ENCODE peak calls at places on chromosomes 5 and 9, in six cellular contexts. One of them, this sample, is unnamed.

GRCh38 chr9:117624106-117624505 is 80.1 kb upstream of the TLR4 start:
- DNase-seq in activated T-helper 1 cell treated with Interleukin-2 at 50 U/mL for 16 hours: no peak
- DNase-seq in HFFc6: no peak
- DNase-seq in AG08395: no peak
- DNase-seq in NCI-H748 treated with DMSO at 0.1 percent for 48 hours: no peak
- DNase-seq in NAMALWA: no peak
- DNase-seq in this sample: no peak

GRCh38 chr5:14244721-14245518 is 101.8 kb downstream of the TRIO start:
- DNase-seq in activated T-helper 1 cell treated with Interleukin-2 at 50 U/mL for 16 hours: no peak
- DNase-seq in HFFc6: peak
- DNase-seq in AG08395: no peak
- DNase-seq in NCI-H748 treated with DMSO at 0.1 percent for 48 hours: no peak
- DNase-seq in NAMALWA: no peak
- DNase-seq in this sample: no peak

GRCh38 chr5:73918791-73919221 is 292.8 kb downstream of the ARHGEF28 start:
- DNase-seq in activated T-helper 1 cell treated with Interleukin-2 at 50 U/mL for 16 hours: no peak
- DNase-seq in HFFc6: no peak
- DNase-seq in AG08395: no peak
- DNase-seq in NCI-H748 treated with DMSO at 0.1 percent for 48 hours: no peak
- DNase-seq in NAMALWA: no peak
- DNase-seq in this sample: no peak

GRCh38 chr9:107721705-107722245 is 232.2 kb upstream of the KLF4 start:
- DNase-seq in activated T-helper 1 cell treated with Interleukin-2 at 50 U/mL for 16 hours: no peak
- DNase-seq in HFFc6: no peak
- DNase-seq in AG08395: no peak
- DNase-seq in NCI-H748 treated with DMSO at 0.1 percent for 48 hours: no peak
- DNase-seq in NAMALWA: no peak
- DNase-seq in this sample: no peak

GRCh38 chr5:150789943-150790611 is 11.5 kb downstream of the SMIM3 start:
- DNase-seq in activated T-helper 1 cell treated with Interleukin-2 at 50 U/mL for 16 hours: peak
- DNase-seq in HFFc6: peak
- DNase-seq in AG08395: peak
- DNase-seq in NCI-H748 treated with DMSO at 0.1 percent for 48 hours: no peak
- DNase-seq in NAMALWA: no peak
- DNase-seq in this sample: peak

GRCh38 chr9:16058131-16058549 is 505.3 kb downstream of the CCDC171 start:
- DNase-seq in activated T-helper 1 cell treated with Interleukin-2 at 50 U/mL for 16 hours: no peak
- DNase-seq in HFFc6: peak
- DNase-seq in AG08395: peak
- DNase-seq in NCI-H748 treated with DMSO at 0.1 percent for 48 hours: no peak
- DNase-seq in NAMALWA: no peak
- DNase-seq in this sample: peak

GRCh38 chr5:125896381-125896780 is 526.8 kb upstream of the GRAMD2B start:
- DNase-seq in activated T-helper 1 cell treated with Interleukin-2 at 50 U/mL for 16 hours: no peak
- DNase-seq in HFFc6: no peak
- DNase-seq in AG08395: no peak
- DNase-seq in NCI-H748 treated with DMSO at 0.1 percent for 48 hours: no peak
- DNase-seq in NAMALWA: no peak
- DNase-seq in this sample: no peak

GRCh38 chr5:1316588-1316902 is 21.7 kb upstream of the TERT start:
- DNase-seq in activated T-helper 1 cell treated with Interleukin-2 at 50 U/mL for 16 hours: no peak
- DNase-seq in HFFc6: no peak
- DNase-seq in AG08395: no peak
- DNase-seq in NCI-H748 treated with DMSO at 0.1 percent for 48 hours: no peak
- DNase-seq in NAMALWA: no peak
- DNase-seq in this sample: no peak

GRCh38 chr5:150946351-150946905 is 41.6 kb upstream of the ZNF300 start:
- DNase-seq in activated T-helper 1 cell treated with Interleukin-2 at 50 U/mL for 16 hours: no peak
- DNase-seq in HFFc6: no peak
- DNase-seq in AG08395: peak
- DNase-seq in NCI-H748 treated with DMSO at 0.1 percent for 48 hours: no peak
- DNase-seq in NAMALWA: no peak
- DNase-seq in this sample: no peak

GRCh38 chr5:92945630-92946097 is 635.4 kb downstream of the NR2F1-AS1 start:
- DNase-seq in activated T-helper 1 cell treated with Interleukin-2 at 50 U/mL for 16 hours: no peak
- DNase-seq in HFFc6: no peak
- DNase-seq in AG08395: peak
- DNase-seq in NCI-H748 treated with DMSO at 0.1 percent for 48 hours: no peak
- DNase-seq in NAMALWA: no peak
- DNase-seq in this sample: peak

GRCh38 chr5:113380299-113381014 is 54.3 kb downstream of the TSSK1B start:
- DNase-seq in activated T-helper 1 cell treated with Interleukin-2 at 50 U/mL for 16 hours: no peak
- DNase-seq in HFFc6: no peak
- DNase-seq in AG08395: no peak
- DNase-seq in NCI-H748 treated with DMSO at 0.1 percent for 48 hours: no peak
- DNase-seq in NAMALWA: no peak
- DNase-seq in this sample: peak

GRCh38 chr9:113166039-113166438 is 15.2 kb downstream of the SLC31A2 start:
- DNase-seq in activated T-helper 1 cell treated with Interleukin-2 at 50 U/mL for 16 hours: no peak
- DNase-seq in HFFc6: no peak
- DNase-seq in AG08395: no peak
- DNase-seq in NCI-H748 treated with DMSO at 0.1 percent for 48 hours: no peak
- DNase-seq in NAMALWA: no peak
- DNase-seq in this sample: no peak

GRCh38 chr9:133101356-133102189 is 19.5 kb downstream of the RALGDS start:
- DNase-seq in activated T-helper 1 cell treated with Interleukin-2 at 50 U/mL for 16 hours: no peak
- DNase-seq in HFFc6: no peak
- DNase-seq in AG08395: no peak
- DNase-seq in NCI-H748 treated with DMSO at 0.1 percent for 48 hours: no peak
- DNase-seq in NAMALWA: no peak
- DNase-seq in this sample: no peak

GRCh38 chr9:86978986-86979385 is 31.7 kb upstream of the GAS1 start:
- DNase-seq in activated T-helper 1 cell treated with Interleukin-2 at 50 U/mL for 16 hours: no peak
- DNase-seq in HFFc6: peak
- DNase-seq in AG08395: no peak
- DNase-seq in NCI-H748 treated with DMSO at 0.1 percent for 48 hours: no peak
- DNase-seq in NAMALWA: no peak
- DNase-seq in this sample: no peak

GRCh38 chr9:129458663-129459549 is 162.0 kb downstream of the C9orf50 start:
- DNase-seq in activated T-helper 1 cell treated with Interleukin-2 at 50 U/mL for 16 hours: no peak
- DNase-seq in HFFc6: no peak
- DNase-seq in AG08395: no peak
- DNase-seq in NCI-H748 treated with DMSO at 0.1 percent for 48 hours: no peak
- DNase-seq in NAMALWA: peak
- DNase-seq in this sample: peak

GRCh38 chr9:133971121-133971951 is 20.8 kb downstream of the VAV2 start:
- DNase-seq in activated T-helper 1 cell treated with Interleukin-2 at 50 U/mL for 16 hours: no peak
- DNase-seq in HFFc6: no peak
- DNase-seq in AG08395: no peak
- DNase-seq in NCI-H748 treated with DMSO at 0.1 percent for 48 hours: no peak
- DNase-seq in NAMALWA: peak
- DNase-seq in this sample: no peak

GRCh38 chr5:7728076-7728475 is 122.9 kb downstream of the CFAP90 start:
- DNase-seq in activated T-helper 1 cell treated with Interleukin-2 at 50 U/mL for 16 hours: no peak
- DNase-seq in HFFc6: no peak
- DNase-seq in AG08395: no peak
- DNase-seq in NCI-H748 treated with DMSO at 0.1 percent for 48 hours: no peak
- DNase-seq in NAMALWA: no peak
- DNase-seq in this sample: no peak

GRCh38 chr5:126967808-126968466 is 62.4 kb downstream of the MARCHF3 start:
- DNase-seq in activated T-helper 1 cell treated with Interleukin-2 at 50 U/mL for 16 hours: no peak
- DNase-seq in HFFc6: no peak
- DNase-seq in AG08395: no peak
- DNase-seq in NCI-H748 treated with DMSO at 0.1 percent for 48 hours: no peak
- DNase-seq in NAMALWA: no peak
- DNase-seq in this sample: no peak

GRCh38 chr9:33913541-33913940 is 96.6 kb downstream of the UBE2R2 start:
- DNase-seq in activated T-helper 1 cell treated with Interleukin-2 at 50 U/mL for 16 hours: no peak
- DNase-seq in HFFc6: no peak
- DNase-seq in AG08395: no peak
- DNase-seq in NCI-H748 treated with DMSO at 0.1 percent for 48 hours: no peak
- DNase-seq in NAMALWA: no peak
- DNase-seq in this sample: no peak

GRCh38 chr9:95834281-95834907 is 41.1 kb upstream of the ERCC6L2 start:
- DNase-seq in activated T-helper 1 cell treated with Interleukin-2 at 50 U/mL for 16 hours: no peak
- DNase-seq in HFFc6: no peak
- DNase-seq in AG08395: no peak
- DNase-seq in NCI-H748 treated with DMSO at 0.1 percent for 48 hours: no peak
- DNase-seq in NAMALWA: no peak
- DNase-seq in this sample: no peak

GRCh38 chr9:86741311-86742215 is 205.7 kb downstream of the GAS1 start:
- DNase-seq in activated T-helper 1 cell treated with Interleukin-2 at 50 U/mL for 16 hours: no peak
- DNase-seq in HFFc6: no peak
- DNase-seq in AG08395: peak
- DNase-seq in NCI-H748 treated with DMSO at 0.1 percent for 48 hours: no peak
- DNase-seq in NAMALWA: no peak
- DNase-seq in this sample: no peak

GRCh38 chr5:95044096-95044495 is 240.8 kb downstream of the MCTP1 start:
- DNase-seq in activated T-helper 1 cell treated with Interleukin-2 at 50 U/mL for 16 hours: no peak
- DNase-seq in HFFc6: no peak
- DNase-seq in AG08395: no peak
- DNase-seq in NCI-H748 treated with DMSO at 0.1 percent for 48 hours: no peak
- DNase-seq in NAMALWA: no peak
- DNase-seq in this sample: no peak

GRCh38 chr9:38079410-38080105 is 10.5 kb upstream of the SHB start:
- DNase-seq in activated T-helper 1 cell treated with Interleukin-2 at 50 U/mL for 16 hours: no peak
- DNase-seq in HFFc6: peak
- DNase-seq in AG08395: no peak
- DNase-seq in NCI-H748 treated with DMSO at 0.1 percent for 48 hours: no peak
- DNase-seq in NAMALWA: no peak
- DNase-seq in this sample: peak

GRCh38 chr5:110751902-110752762 is 13.3 kb downstream of the SLC25A46 start:
- DNase-seq in activated T-helper 1 cell treated with Interleukin-2 at 50 U/mL for 16 hours: no peak
- DNase-seq in HFFc6: peak
- DNase-seq in AG08395: no peak
- DNase-seq in NCI-H748 treated with DMSO at 0.1 percent for 48 hours: no peak
- DNase-seq in NAMALWA: peak
- DNase-seq in this sample: no peak

GRCh38 chr5:151002250-151002649 is 18.1 kb upstream of the GPX3 start:
- DNase-seq in activated T-helper 1 cell treated with Interleukin-2 at 50 U/mL for 16 hours: no peak
- DNase-seq in HFFc6: peak
- DNase-seq in AG08395: peak
- DNase-seq in NCI-H748 treated with DMSO at 0.1 percent for 48 hours: no peak
- DNase-seq in NAMALWA: no peak
- DNase-seq in this sample: peak

GRCh38 chr9:88803551-88804288 is 187.5 kb upstream of the S1PR3 start:
- DNase-seq in activated T-helper 1 cell treated with Interleukin-2 at 50 U/mL for 16 hours: no peak
- DNase-seq in HFFc6: no peak
- DNase-seq in AG08395: no peak
- DNase-seq in NCI-H748 treated with DMSO at 0.1 percent for 48 hours: no peak
- DNase-seq in NAMALWA: no peak
- DNase-seq in this sample: no peak

GRCh38 chr9:91500509-91501011 is 76.9 kb upstream of the NFIL3 start:
- DNase-seq in activated T-helper 1 cell treated with Interleukin-2 at 50 U/mL for 16 hours: no peak
- DNase-seq in HFFc6: peak
- DNase-seq in AG08395: peak
- DNase-seq in NCI-H748 treated with DMSO at 0.1 percent for 48 hours: no peak
- DNase-seq in NAMALWA: no peak
- DNase-seq in this sample: no peak

GRCh38 chr5:151696470-151697061 is 9.9 kb upstream of the SPARC start:
- DNase-seq in activated T-helper 1 cell treated with Interleukin-2 at 50 U/mL for 16 hours: no peak
- DNase-seq in HFFc6: peak
- DNase-seq in AG08395: peak
- DNase-seq in NCI-H748 treated with DMSO at 0.1 percent for 48 hours: no peak
- DNase-seq in NAMALWA: no peak
- DNase-seq in this sample: no peak

GRCh38 chr9:111852291-111852690 is 44.3 kb upstream of the UGCG start:
- DNase-seq in activated T-helper 1 cell treated with Interleukin-2 at 50 U/mL for 16 hours: no peak
- DNase-seq in HFFc6: no peak
- DNase-seq in AG08395: no peak
- DNase-seq in NCI-H748 treated with DMSO at 0.1 percent for 48 hours: no peak
- DNase-seq in NAMALWA: no peak
- DNase-seq in this sample: no peak

GRCh38 chr9:33942471-33943083 is 106.1 kb downstream of the UBAP2 start:
- DNase-seq in activated T-helper 1 cell treated with Interleukin-2 at 50 U/mL for 16 hours: no peak
- DNase-seq in HFFc6: peak
- DNase-seq in AG08395: peak
- DNase-seq in NCI-H748 treated with DMSO at 0.1 percent for 48 hours: no peak
- DNase-seq in NAMALWA: no peak
- DNase-seq in this sample: no peak

This sample was measured in Kasumi-1.